ENCODE peak calls at places on chromosomes 12 and 14, in ten cellular contexts. X is suprapubic skin, U is breast epithelium, D is endothelial cell of umbilical vein, O is K562, L is stomach, C is GM12892, N is transverse colon, S is prostate gland, R is sigmoid colon. Y is an unnamed sample.

GRCh38 chr12:117188961-117189724 is 1.1 kb downstream of the FBXO21 start:
- DNase-seq in X (peak), U (no peak), D (peak), O (no peak), L (no peak), C (no peak), N (no peak), S (no peak), R (no peak), Y (no peak)

GRCh38 chr14:105448706-105449111 is 25.9 kb upstream of the CRIP2 start:
- DNase-seq in X (no peak), U (peak), D (peak), O (peak), L (peak), C (peak), N (peak), S (peak), R (peak), Y (peak)

GRCh38 chr12:90163975-90164374 is 455.3 kb upstream of the ATP2B1 start:
- DNase-seq in X (no peak), U (no peak), D (no peak), O (no peak), L (no peak), C (no peak), N (no peak), S (no peak), R (no peak), Y (no peak)

GRCh38 chr12:106645465-106646330 is 62.9 kb downstream of the RFX4 start:
- DNase-seq in X (no peak), U (no peak), D (no peak), O (no peak), L (no peak), C (no peak), N (no peak), S (no peak), R (no peak), Y (no peak)

GRCh38 chr12:34405286-34406227 is 383.3 kb downstream of the ALG10 start:
- DNase-seq in X (peak), U (no peak), D (no peak), O (peak), L (no peak), C (no peak), N (peak), S (peak), R (peak), Y (no peak)

GRCh38 chr12:58306266-58306995 is 365.1 kb downstream of the ATP23 start:
- DNase-seq in X (no peak), U (no peak), D (peak), O (no peak), L (no peak), C (no peak), N (no peak), S (no peak), R (no peak), Y (no peak)

GRCh38 chr14:47555333-47555732 is 120.1 kb downstream of the MDGA2 start:
- DNase-seq in X (no peak), U (no peak), D (no peak), O (no peak), L (no peak), C (no peak), N (no peak), S (no peak), R (no peak), Y (no peak)

GRCh38 chr12:115870527-115870926 is 407.0 kb downstream of the MED13L start:
- DNase-seq in X (no peak), U (no peak), D (no peak), O (no peak), L (no peak), C (no peak), N (no peak), S (no peak), R (no peak), Y (no peak)

GRCh38 chr12:56333679-56334489 is at the start of gene PAN2:
- DNase-seq in X (peak), U (peak), D (peak), O (peak), L (peak), C (peak), N (peak), S (peak), R (peak), Y (peak)

DNA sequence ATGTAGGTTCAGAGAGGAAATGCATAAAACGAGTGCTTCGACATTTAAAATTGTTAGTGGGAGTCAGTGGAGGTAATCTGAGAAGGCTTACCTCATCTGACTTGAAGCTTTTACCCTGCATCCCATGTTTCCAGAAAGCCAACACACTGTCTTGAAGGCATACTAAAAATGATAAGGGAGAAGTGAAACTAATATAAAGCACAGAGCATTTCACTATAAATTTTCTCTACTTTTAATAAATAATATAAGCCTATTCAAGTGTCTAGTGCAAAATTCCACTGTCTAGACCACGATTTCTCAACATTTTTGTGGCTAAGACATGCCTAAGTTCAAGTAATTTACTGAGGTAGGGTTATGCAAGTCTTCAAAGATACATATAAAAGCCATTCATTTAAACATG is 29.1 kb upstream of the CDKL1 start:
- DNase-seq in X (no peak), U (no peak), D (no peak), O (no peak), L (no peak), C (no peak), N (no peak), S (no peak), R (no peak), Y (no peak)
- TF ChIP-seq POLR2AphosphoS5 in X (no peak), U (no peak), D (no peak), O (no peak), L (no peak), C (no peak), N (no peak), S (no peak), R (no peak), Y (no peak)

DNA sequence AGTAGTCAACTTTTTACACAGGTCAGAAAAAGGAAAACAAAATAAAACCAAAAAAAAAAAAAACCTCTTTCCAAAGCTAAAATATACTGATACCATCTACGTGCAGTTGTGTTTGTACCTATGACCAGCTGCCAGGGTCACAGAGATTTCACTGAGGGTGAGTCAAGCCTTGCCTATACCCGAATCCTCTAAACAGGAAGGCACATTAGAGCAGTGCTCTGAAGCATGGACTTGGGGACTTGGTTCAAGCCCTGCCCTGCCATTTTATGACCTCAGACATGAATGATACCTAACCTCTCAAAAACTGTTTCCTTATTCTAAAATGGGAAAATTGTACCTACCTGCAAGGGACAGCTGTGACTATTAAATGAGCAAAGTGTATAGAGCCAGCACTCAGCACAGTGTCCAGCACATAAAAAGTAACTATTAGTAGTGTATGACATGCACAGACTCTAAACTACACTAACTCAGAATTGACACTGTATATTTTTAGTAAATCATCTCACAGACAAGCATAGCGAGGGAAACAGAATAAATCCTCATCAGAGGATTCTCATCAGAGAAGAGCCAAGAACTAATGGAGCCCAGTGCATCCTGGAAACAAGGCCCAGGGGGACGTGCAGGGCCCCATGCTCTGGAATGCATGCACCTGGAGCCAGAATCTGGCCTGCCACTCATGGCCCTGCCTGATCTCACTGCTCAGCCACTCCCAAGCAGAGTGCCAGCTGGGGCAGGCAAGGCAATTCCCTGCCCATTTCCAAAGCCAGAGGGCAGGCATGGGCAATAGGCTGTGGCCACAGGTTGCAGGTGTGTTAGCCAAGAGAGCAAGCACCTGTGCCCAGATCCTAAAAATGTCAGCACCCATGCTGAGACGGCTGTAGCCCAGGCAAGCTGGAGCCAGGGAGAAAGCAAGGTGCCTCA is 57.0 kb downstream of the NT5DC3 start:
- DNase-seq in X (no peak), U (no peak), D (no peak), O (no peak), L (peak), C (no peak), N (peak), S (no peak), R (peak), Y (no peak)
- TF ChIP-seq POLR2A in X (no peak), U (no peak), D (no peak), O (no peak), L (no peak), C (no peak), N (no peak), S (no peak), R (no peak), Y (no peak)

DNA sequence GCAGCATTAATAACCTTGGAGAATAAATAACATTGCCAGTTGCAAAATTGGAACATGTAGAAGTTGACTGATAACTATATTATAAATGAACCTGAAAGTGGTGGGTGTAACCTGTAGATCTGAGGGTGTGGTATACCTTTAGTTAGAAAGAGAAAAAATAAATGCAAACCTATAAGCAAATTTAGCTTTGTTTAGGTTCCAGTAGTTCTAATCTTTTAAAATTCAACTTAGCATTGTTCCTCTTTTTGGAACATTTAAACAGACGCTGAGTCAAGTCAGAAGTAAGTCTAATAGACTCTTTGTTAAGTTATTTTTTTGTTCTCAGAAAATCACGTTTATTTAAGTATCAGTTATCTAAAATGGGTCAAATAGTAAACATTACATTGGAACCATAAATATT is 120.0 kb downstream of the DNAI7 start:
- DNase-seq in X (no peak), U (no peak), D (no peak), O (no peak), L (no peak), C (no peak), N (no peak), S (no peak), R (no peak), Y (no peak)
- TF ChIP-seq POLR2AphosphoS5 in X (no peak), U (no peak), D (no peak), O (no peak), L (no peak), C (no peak), N (no peak), S (no peak), R (no peak), Y (no peak)

DNA sequence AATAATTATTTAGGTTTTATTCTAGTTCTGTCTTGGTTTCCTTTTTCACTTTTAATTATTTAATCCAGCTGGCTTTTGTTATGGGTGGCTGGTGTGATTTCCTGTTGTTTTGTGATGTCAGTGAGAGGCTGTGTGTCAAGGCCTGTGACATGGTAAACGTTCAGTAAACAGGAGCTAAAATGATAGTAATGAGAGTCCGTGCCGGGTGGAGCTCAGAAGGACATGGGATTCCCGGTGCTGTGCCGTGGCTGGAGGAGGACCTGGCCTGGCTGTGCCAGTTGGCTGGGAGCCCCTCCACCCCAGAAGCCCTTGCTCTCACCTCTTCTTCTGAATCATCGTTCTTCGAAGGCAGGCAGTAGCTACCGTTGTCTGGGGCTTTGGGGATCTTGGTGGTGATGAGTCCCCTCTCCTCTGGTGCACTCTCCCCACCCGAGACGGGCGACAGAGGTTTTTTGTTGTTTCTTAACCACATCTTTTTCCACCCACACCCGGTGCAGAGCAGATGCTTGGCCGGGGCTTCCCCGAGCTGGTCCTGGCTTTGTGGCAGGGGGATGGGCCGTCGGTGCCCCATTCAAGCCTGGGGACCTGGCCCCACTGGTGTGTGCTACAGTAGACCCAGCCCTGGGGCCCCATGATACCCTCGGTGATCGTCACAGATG is 29.1 kb downstream of the SH2B3 start:
- DNase-seq in X (no peak), U (no peak), D (peak), O (no peak), L (no peak), C (no peak), N (peak), S (peak), R (peak), Y (no peak)
- TF ChIP-seq POLR2A in X (no peak), U (no peak), D (no peak), O (no peak), L (no peak), C (no peak), N (peak), S (no peak), R (no peak), Y (no peak)

GRCh38 chr14:89420502-89420901 is 3.5 kb upstream of the FOXN3 start:
- DNase-seq in X (no peak), U (no peak), D (no peak), O (no peak), L (no peak), C (no peak), N (no peak), S (no peak), R (no peak), Y (no peak)
- TF ChIP-seq POLR2AphosphoS5 in X (no peak), U (no peak), D (no peak), O (no peak), L (no peak), C (no peak), N (no peak), S (no peak), R (no peak), Y (no peak)

DNA sequence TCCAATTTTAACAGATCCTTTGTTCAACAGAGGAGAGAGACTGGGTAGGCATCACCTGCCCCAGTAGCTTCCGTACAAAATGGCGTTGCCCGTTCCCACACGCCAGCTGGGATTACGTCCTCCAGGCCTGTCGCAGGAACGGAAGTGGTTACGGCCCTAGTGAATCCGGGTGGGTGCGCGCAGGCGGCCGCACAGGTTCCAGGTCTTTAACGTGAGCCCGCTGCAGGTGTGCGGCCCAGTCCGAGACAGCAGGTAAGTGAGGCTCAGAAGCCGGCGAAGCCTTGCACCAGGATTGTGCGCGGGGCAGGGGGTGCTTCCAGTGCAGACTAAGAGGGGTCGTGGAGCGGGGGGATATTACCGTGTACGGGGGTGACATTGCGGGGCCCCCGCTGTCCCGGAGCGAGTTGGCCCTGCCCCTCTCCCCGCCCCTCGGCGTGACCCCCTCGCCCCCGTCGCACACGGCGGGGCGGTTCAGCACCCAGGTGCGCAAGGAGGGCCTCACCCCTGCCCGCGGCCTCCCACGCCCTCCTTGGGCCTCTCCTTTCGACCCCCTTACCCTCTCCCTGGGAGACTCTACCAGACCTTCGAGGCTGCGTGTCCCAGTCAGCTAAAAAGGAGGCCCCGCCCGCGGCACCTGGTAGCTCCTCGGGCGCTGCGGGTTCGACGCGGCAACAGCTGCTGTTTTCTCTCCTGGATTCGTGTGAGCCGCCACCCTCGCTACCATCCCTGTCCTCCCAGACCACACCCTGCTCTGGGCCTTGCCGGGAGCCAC is at the start of gene EXD2:
- DNase-seq in X (peak), U (peak), D (peak), O (peak), L (peak), C (peak), N (peak), S (peak), R (peak), Y (peak)
- TF ChIP-seq POLR2A in X (no peak), U (no peak), D (no peak), O (peak), L (no peak), C (peak), N (peak), S (peak), R (no peak), Y (peak)

GRCh38 chr12:124975276-124975675 is 13.7 kb downstream of the DHX37 start:
- DNase-seq in X (no peak), U (no peak), D (no peak), O (no peak), L (no peak), C (no peak), N (no peak), S (no peak), R (no peak), Y (no peak)

GRCh38 chr12:124979568-124979967 is 9.4 kb downstream of the DHX37 start:
- DNase-seq in X (no peak), U (no peak), D (no peak), O (no peak), L (no peak), C (no peak), N (no peak), S (no peak), R (no peak), Y (no peak)

GRCh38 chr12:124976999-124977398 is 11.9 kb downstream of the DHX37 start:
- DNase-seq in X (no peak), U (no peak), D (no peak), O (no peak), L (no peak), C (no peak), N (no peak), S (no peak), R (no peak), Y (no peak)

DNA sequence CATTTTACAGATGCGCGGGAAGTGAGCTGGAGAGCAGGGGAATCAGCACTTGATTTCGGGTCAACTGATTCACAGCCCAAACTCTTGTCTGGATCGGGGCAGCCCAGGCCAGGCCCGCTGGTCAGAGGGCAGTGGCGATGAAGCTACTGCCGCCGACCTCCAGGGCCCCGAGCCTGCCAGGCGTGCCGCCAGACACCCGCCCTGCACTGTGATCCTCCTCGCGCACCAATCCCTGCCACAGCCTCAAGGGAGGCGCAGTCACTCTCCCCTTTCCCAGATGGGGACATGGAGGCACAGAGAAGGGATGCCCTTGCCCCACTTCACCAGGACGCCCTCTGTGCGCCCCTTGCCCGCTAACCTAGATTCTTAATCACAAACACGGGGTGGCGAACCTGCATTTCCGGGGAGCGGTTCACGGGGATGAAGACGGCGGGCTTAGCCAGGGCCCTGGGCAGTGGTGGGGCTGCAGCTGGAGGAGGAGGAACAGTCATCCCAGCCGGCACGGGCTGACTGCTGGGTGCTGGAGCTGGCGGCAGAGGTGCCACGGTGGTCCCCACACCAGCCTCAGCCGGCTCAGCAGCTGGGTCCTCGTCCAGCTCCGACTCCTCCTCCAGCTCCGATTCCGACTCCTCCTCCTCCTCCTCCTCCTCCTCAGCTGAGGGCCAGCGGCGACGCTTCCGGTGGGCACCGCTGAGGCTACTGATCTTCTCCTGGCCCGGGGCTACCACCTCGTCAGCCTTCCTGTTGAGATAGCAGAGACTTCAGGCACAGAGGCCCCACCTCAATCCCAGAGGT is 8.6 kb downstream of the DHX37 start:
- DNase-seq in X (no peak), U (no peak), D (no peak), O (no peak), L (no peak), C (no peak), N (no peak), S (no peak), R (no peak), Y (no peak)
- TF ChIP-seq POLR2AphosphoS5 in X (no peak), U (no peak), D (no peak), O (no peak), L (no peak), C (no peak), N (no peak), S (no peak), R (no peak), Y (no peak)